ENCODE peak calls at places on chromosome 18, in seven cellular contexts. F is GM12878, J is SK-N-SH, D is H1, S is HepG2, G is GM12892, L is K562. B is an unnamed sample.

GRCh38 chr18:77207540-77207939 is 42.1 kb upstream of the GALR1 start:
- DNase-seq in F (no peak), L (no peak), J (peak), S (peak), D (no peak), G (peak), B (no peak)

GRCh38 chr18:51498085-51498855 is 300.8 kb upstream of the MEX3C start:
- DNase-seq in D (no peak), L (no peak), F (no peak), G (no peak), S (no peak), J (no peak), B (no peak)

GRCh38 chr18:77086656-77087390 is 45.8 kb downstream of the MBP start:
- DNase-seq in G (no peak), J (no peak), L (no peak), F (no peak), S (no peak), D (no peak), B (no peak)

GRCh38 chr18:35889677-35890076 is 82.8 kb upstream of the RMP24 start:
- DNase-seq in L (no peak), G (no peak), F (no peak), S (no peak), D (no peak), J (no peak), B (no peak)

GRCh38 chr18:28178720-28179119 is 1.8 kb upstream of the CDH2 start:
- DNase-seq in D (no peak), S (no peak), J (no peak), G (no peak), L (no peak), F (no peak), B (no peak)

GRCh38 chr18:9608728-9609127 is 5.6 kb downstream of the PPP4R1 start:
- DNase-seq in F (no peak), L (no peak), G (no peak), J (no peak), D (no peak), S (peak), B (no peak)

GRCh38 chr18:76771132-76771824 is 51.1 kb upstream of the ZNF236 start:
- DNase-seq in L (no peak), F (no peak), D (no peak), G (no peak), J (no peak), S (peak), B (no peak)

GRCh38 chr18:58996131-58996632 is 131.5 kb downstream of the ZNF532 start:
- DNase-seq in S (no peak), L (no peak), G (no peak), F (no peak), D (no peak), J (no peak), B (no peak)

GRCh38 chr18:68916734-68917133 is 118.9 kb downstream of the CCDC102B start:
- DNase-seq in D (no peak), J (no peak), F (no peak), G (no peak), S (peak), L (no peak), B (no peak)

GRCh38 chr18:63320041-63320689 is 596 bp upstream of the BCL2 start:
- DNase-seq in F (no peak), S (peak), J (peak), D (peak), G (peak), L (peak), B (peak)

GRCh38 chr18:32771169-32771751 is 1.6 kb downstream of the KLHL14 start:
- DNase-seq in L (no peak), D (peak), J (peak), F (no peak), S (peak), G (peak), B (no peak)

GRCh38 chr18:30358545-30358944 is 684.0 kb downstream of the DSC3 start:
- DNase-seq in D (no peak), G (no peak), F (no peak), J (no peak), S (no peak), L (no peak), B (no peak)

GRCh38 chr18:60090170-60090569 is 190.4 kb downstream of the PMAIP1 start:
- DNase-seq in G (no peak), J (no peak), F (no peak), L (no peak), D (no peak), S (no peak), B (peak)

GRCh38 chr18:22591231-22591630 is 173.5 kb upstream of the CTAGE1 start:
- DNase-seq in F (no peak), D (no peak), J (no peak), S (no peak), G (no peak), L (no peak), B (no peak)

GRCh38 chr18:36066731-36067117 is 635 bp downstream of the RPRD1A start:
- DNase-seq in S (no peak), D (no peak), L (peak), G (no peak), F (no peak), J (peak), B (no peak)

GRCh38 chr18:23401400-23402347 is 51.4 kb upstream of the RIOK3 start:
- DNase-seq in D (no peak), F (no peak), J (no peak), G (no peak), L (no peak), S (peak), B (no peak)

DNA sequence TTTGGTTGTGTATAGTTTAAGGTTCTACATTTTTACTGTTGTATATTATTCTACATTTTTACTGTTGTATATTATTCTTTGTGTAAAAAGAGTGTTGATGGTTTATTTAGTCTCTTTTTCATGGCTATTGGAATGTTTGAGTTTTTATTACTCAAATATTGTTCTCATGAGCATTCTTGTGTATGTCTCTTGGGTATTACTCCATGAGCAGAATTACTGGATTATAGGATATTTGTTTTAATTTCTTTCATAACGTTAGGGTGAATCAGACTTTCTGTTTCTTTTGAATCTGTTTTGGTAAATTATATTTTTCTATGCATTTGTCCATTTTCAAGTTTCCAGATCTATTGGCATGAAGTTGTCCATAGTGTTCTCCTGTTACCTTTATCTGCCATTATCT is 111.6 kb downstream of the DYNAP start:
- DNase-seq in F (no peak), L (no peak), S (no peak), J (no peak), G (no peak), D (no peak), B (no peak)
- TF ChIP-seq TAF1 in F (no peak), L (no peak), S (no peak), J (no peak), G (no peak), D (no peak), B (no peak)

DNA sequence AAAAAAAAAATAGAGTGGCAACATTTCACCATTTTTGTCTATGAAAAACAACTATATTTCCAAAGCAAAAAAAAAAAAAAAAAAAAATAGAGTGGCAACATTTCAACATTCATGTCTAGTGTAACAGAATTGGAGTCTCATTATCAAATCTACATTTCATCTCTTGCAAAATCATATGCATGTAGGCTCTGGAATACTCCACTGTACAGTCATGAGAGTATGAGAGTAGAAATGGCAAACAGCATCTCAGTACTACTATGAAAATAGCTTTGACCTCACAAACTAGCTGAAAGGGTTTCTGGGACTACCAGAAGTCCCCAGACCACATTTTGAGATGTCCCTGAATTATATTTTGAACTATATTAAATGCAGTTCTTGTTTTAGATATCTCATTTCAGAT is 82.8 kb downstream of the SMAD2 start:
- DNase-seq in L (no peak), F (no peak), D (no peak), G (no peak), S (no peak), J (no peak), B (no peak)
- TF ChIP-seq TAF1 in L (no peak), F (no peak), D (no peak), G (no peak), S (no peak), J (no peak), B (no peak)

GRCh38 chr18:78939105-78939504 is 40.5 kb upstream of the SALL3 start:
- DNase-seq in L (no peak), S (no peak), D (no peak), F (no peak), G (no peak), J (no peak), B (peak)
- TF ChIP-seq TAF1 in L (no peak), S (no peak), D (no peak), F (no peak), G (no peak), J (no peak), B (no peak)

GRCh38 chr18:14975431-14975830 is 227.5 kb downstream of the ANKRD30B start:
- DNase-seq in F (no peak), D (no peak), G (no peak), L (no peak), J (no peak), S (no peak), B (no peak)

GRCh38 chr18:14976736-14977430 is 228.9 kb downstream of the ANKRD30B start:
- DNase-seq in G (no peak), D (no peak), J (no peak), S (no peak), L (no peak), F (no peak), B (no peak)

GRCh38 chr18:14974088-14974487 is 226.1 kb downstream of the ANKRD30B start:
- DNase-seq in F (no peak), D (no peak), S (no peak), L (no peak), J (no peak), G (no peak), B (no peak)

GRCh38 chr18:14971461-14972185 is 223.7 kb downstream of the ANKRD30B start:
- DNase-seq in F (no peak), L (no peak), D (no peak), G (no peak), S (no peak), J (no peak), B (no peak)

GRCh38 chr18:14974576-14974975 is 226.6 kb downstream of the ANKRD30B start:
- DNase-seq in G (no peak), J (no peak), F (no peak), D (no peak), S (no peak), L (no peak), B (no peak)
- TF ChIP-seq TAF1 in G (no peak), J (no peak), F (no peak), D (no peak), S (no peak), L (no peak), B (no peak)

DNA sequence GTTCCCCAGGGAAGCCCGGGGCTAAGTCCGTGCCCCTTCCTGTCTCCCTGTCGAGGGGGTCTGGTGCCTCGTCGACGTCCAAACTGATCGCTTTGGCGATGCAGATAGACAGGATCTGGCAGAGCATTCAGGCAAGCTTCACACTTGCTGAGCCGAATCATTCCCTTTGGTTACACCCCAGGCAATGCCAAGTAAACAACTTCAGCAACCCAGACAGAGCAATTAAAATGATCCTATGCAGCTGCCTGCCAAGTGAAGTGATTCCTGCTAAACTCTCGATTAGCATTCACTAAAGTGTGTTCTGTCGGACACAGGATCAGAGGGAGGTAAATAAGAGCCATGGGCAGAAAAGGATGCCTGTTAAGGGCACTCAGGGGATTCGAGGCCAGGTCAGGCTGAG is 108.2 kb upstream of the RAB12 start:
- DNase-seq in G (no peak), L (no peak), F (no peak), J (no peak), D (no peak), S (no peak), B (no peak)
- TF ChIP-seq TAF1 in G (no peak), L (no peak), F (no peak), J (no peak), D (no peak), S (no peak), B (no peak)

GRCh38 chr18:12645751-12646203 is 12.1 kb downstream of the SPIRE1 start:
- DNase-seq in L (no peak), F (no peak), J (no peak), G (no peak), S (peak), D (no peak), B (no peak)
- TF ChIP-seq TAF1 in L (no peak), F (no peak), J (no peak), G (no peak), S (no peak), D (no peak), B (no peak)

GRCh38 chr18:56574827-56575226 is 63.6 kb downstream of the TXNL1 start:
- DNase-seq in S (no peak), J (no peak), L (no peak), D (no peak), G (no peak), F (no peak), B (no peak)

GRCh38 chr18:56576826-56577573 is 61.4 kb downstream of the TXNL1 start:
- DNase-seq in L (no peak), S (no peak), G (no peak), D (no peak), J (no peak), F (no peak), B (no peak)

GRCh38 chr18:56570971-56571370 is 67.4 kb downstream of the TXNL1 start:
- DNase-seq in G (no peak), L (no peak), D (no peak), S (peak), F (no peak), J (no peak), B (no peak)

GRCh38 chr18:56575819-56576663 is 62.4 kb downstream of the TXNL1 start:
- DNase-seq in F (no peak), G (no peak), S (peak), J (peak), D (no peak), L (peak), B (peak)
- TF ChIP-seq TAF1 in F (no peak), G (no peak), S (no peak), J (no peak), D (no peak), L (no peak), B (no peak)